ENCODE peak calls at places on chromosomes 1 and 21, in five cellular contexts. V, F, I, S and D are unnamed samples.

GRCh38 chr1:155304558-155305063 is 3.4 kb upstream of the PKLR start:
- DNase-seq in F (no peak), I (no peak), S (no peak), V (no peak), D (no peak)

GRCh38 chr1:159161001-159161718 is 10.3 kb upstream of the CADM3 start:
- DNase-seq in F (peak), V (peak), I (peak), S (peak), D (peak)

GRCh38 chr1:181135462-181135781 is 46.9 kb downstream of the IER5 start:
- DNase-seq in I (no peak), V (no peak), S (peak), F (peak), D (peak)

GRCh38 chr1:212950243-212951057 is at the start of gene VASH2:
- DNase-seq in S (peak), V (peak), F (peak), I (peak), D (peak)

GRCh38 chr1:179824265-179824664 is 53.3 kb downstream of the TOR1AIP2 start:
- DNase-seq in V (no peak), I (no peak), S (no peak), F (no peak), D (no peak)

GRCh38 chr1:178323067-178323466 is 173.7 kb downstream of the CLEC20A start:
- DNase-seq in F (no peak), I (no peak), V (no peak), S (peak), D (no peak)

GRCh38 chr1:98086796-98087195 is 166.0 kb upstream of the DPYD start:
- DNase-seq in F (peak), S (peak), I (peak), V (peak), D (no peak)

GRCh38 chr21:25997788-25998611 is 172.6 kb downstream of the APP start:
- DNase-seq in F (no peak), S (peak), I (peak), V (peak), D (no peak)

GRCh38 chr21:33968082-33968997 is 52.7 kb upstream of the ATP5PO start:
- DNase-seq in I (peak), F (peak), V (no peak), S (peak), D (no peak)

GRCh38 chr1:54695221-54695620 is 20.4 kb upstream of the TTC4 start:
- DNase-seq in S (no peak), F (no peak), V (no peak), I (no peak), D (no peak)
- TF ChIP-seq EZH2phosphoT487 in S (no peak), F (no peak), V (no peak), I (no peak), D (no peak)

DNA sequence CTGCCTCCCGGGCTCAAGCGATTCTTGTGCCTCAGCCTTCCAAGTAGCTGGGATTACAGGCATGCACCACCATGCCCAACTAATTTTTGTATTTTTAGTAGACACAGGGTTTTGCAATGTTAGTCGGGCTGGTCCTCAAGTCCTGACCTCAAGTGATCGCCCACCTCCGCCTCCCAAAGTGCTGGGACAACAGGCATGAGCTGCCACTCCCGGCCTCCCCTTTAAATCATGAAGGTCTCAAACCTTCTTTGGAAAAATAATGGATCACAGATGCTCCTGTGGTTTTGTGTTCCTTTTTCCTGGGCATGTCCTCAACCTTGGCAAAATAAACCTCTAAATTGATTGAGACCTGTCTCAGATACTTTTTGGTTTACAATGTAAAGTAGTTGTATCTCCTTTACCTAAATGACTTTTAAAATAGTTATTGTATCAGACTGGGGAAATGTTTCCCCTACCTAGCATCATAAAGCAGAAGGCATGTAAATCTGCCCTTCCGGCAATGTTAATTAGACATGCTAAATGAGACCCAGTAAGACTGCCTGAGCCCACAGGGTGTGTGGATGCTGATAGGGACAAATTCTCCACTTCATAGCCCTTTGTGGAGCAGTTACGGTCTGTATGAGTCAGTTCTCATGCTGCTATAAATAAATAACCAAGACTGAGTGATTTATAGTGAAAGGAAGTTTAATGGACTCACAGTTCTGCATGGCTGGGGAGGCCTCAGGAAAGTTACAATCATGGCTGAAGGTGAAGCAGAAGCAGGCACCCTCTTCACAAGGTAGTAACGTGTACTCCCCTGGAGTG is 27.8 kb downstream of the CBR1 start:
- DNase-seq in I (no peak), F (no peak), V (no peak), S (peak), D (no peak)
- H3K9ac ChIP-seq in I (no peak), F (no peak), V (no peak), S (no peak), D (no peak)

GRCh38 chr1:119893238-119893791 is 3.0 kb downstream of the ADAM30 start:
- DNase-seq in F (no peak), S (no peak), I (no peak), V (no peak), D (no peak)

GRCh38 chr1:119893827-119894700 is 2.3 kb downstream of the ADAM30 start:
- DNase-seq in I (no peak), F (no peak), S (no peak), V (no peak), D (no peak)

GRCh38 chr1:119895102-119895501 is 1.2 kb downstream of the ADAM30 start:
- DNase-seq in F (no peak), V (no peak), I (no peak), S (peak), D (no peak)

GRCh38 chr1:119898520-119898919 is 2.2 kb upstream of the ADAM30 start:
- DNase-seq in F (no peak), V (no peak), I (no peak), S (no peak), D (no peak)

DNA sequence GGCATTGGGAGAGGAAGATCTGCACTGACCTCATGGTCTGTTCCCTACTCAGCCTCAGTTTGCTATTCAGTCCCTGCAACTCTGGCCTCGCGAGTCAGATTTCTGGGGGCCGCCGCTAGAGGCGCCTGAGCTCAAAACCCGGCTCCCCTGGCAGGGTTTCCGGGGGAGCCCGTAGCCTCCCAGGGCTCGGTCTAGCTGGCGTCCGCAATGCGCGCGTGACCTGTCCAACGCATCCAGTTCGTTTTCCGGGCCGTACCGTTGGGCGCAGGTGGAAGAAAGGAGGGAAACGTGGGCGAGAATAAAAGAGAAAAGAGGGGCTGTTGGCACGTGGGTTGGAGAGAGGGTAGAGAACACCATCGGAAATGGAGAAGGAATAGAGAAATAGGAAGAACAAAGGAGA is at the start of gene ADAM30:
- DNase-seq in F (no peak), V (no peak), I (peak), S (no peak), D (no peak)
- TF ChIP-seq EZH2 in F (no peak), V (no peak), I (no peak), S (no peak), D (no peak)

DNA sequence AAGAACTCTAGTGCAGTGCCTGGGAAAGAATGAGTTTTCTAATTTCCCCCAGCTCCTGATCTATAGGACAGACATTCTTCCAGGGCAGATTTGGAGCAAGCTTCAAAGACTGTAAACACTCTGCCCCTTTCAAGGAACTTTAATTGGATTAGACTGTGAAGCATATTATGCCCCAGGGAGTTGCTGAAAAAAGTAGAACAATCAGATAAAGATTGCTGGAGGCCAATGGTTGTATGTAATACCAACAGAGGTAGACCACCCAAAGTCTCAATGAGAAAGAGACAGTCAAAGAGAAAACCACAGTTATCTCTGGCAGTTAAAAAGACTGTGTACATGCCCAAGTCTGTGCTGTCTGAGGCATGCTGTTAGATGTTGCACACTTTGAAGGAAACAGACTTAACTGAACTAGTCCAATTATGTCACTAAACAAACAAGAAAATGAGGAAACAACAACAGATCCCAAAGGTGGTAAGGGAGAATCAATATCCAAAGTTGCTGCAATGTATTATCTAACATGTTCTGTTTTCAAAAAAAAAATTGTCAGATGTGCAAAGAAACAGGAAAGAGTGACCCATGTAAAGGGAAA is 24.4 kb downstream of the C4BPA start:
- DNase-seq in S (no peak), V (no peak), F (no peak), I (peak), D (no peak)
- TF ChIP-seq EZH2phosphoT487 in S (no peak), V (no peak), F (no peak), I (no peak), D (no peak)

DNA sequence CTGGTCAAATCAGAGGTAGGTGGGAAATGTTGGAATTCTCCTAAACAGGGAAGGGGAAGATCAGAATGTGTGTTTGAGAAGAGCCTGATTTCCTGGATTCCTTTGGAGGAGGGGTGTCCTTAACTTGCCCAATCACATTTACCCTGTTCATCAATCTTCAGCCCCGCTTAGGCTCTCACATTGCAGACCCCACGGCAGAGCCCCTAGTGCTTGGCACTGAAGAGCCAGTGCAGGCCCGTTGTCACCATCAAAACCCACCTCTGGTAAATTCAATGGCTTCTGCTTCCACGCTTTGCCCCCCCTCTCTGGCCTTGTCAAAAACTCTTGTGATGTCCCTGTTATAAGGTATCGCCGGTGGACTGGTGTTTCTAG is 2.3 kb downstream of the AGPAT3 start:
- DNase-seq in F (no peak), I (no peak), S (no peak), V (no peak), D (no peak)
- H3K9ac ChIP-seq in F (no peak), I (no peak), S (peak), V (no peak), D (peak)

DNA sequence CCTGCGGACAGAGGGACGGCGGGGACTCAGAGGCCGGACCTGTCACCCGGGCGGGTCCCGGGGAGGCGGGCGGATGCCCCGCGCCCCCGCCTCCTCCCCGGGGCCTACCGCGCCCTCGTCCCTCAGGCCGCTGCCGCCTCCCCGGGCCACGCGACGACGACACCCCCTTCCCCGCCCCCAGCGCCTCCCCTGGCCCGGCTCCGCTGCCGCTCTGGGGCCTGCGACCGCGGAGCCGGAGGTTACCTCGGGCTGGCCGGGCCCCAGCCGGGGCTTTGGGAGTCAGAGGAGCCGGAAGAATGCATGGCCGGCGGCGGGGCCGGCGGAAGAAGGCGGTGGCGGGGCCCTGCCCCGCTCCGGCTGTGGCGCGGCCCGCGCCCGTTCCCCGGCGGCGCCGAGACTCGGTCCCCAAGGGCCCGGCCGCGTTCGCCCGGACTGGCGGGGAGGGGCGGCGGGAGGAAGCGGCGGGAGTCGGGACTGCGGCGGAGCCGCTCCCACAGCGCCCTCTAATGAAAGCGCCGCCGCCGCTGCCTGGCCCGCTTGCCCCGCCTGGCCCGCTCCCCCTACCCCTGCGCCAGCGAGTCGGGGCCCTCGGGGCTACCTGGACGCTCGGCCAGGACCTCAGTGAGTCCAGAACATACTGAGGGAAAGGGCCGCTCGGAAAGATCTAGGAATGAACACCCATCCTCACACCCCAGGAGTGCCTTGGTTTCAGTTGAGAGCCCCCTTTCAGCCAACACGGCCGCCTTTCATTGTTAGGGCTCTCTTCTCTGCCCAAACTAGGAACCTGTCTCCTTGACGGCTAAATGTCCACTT is at the start of gene LPGAT1:
- DNase-seq in F (peak), I (peak), V (peak), S (peak), D (peak)
- TF ChIP-seq EZH2 in F (no peak), I (no peak), V (no peak), S (no peak), D (no peak)

GRCh38 chr1:36453600-36454388 is 3.5 kb upstream of the OSCP1 start:
- DNase-seq in S (no peak), V (no peak), F (no peak), I (no peak), D (no peak)

GRCh38 chr1:36450270-36450918 is at the start of gene OSCP1:
- DNase-seq in F (peak), I (peak), V (peak), S (peak), D (peak)

GRCh38 chr1:36450919-36451305 is 661 bp upstream of the OSCP1 start:
- DNase-seq in V (no peak), S (no peak), F (no peak), I (no peak), D (no peak)

GRCh38 chr1:36455386-36455785 is 5.1 kb upstream of the OSCP1 start:
- DNase-seq in F (no peak), S (no peak), V (no peak), I (no peak), D (no peak)

GRCh38 chr1:36453051-36453450 is 2.8 kb upstream of the OSCP1 start:
- DNase-seq in V (no peak), S (no peak), I (no peak), F (no peak), D (no peak)
- TF ChIP-seq EZH2phosphoT487 in V (no peak), S (no peak), I (no peak), F (no peak), D (no peak)